ENCODE peak calls at places on chromosomes 13 and 19, in seven cellular contexts. G, T, V, U, Q, D and N are unnamed samples.
A peak's percentile ranks its signal among the peaks of the same experiment; 100 is the strongest.

GRCh38 chr13:35690546-35690945 is 214.1 kb upstream of the MAB21L1 start:
- DNase-seq in G (no peak), T (no peak), V (peak; percentile 41), U (no peak), Q (no peak), D (no peak), N (no peak)

GRCh38 chr19:42516771-42517170 is 11.5 kb downstream of the CEACAM1 start:
- DNase-seq in G (no peak), T (no peak), V (no peak), U (no peak), Q (no peak), D (no peak), N (no peak)

GRCh38 chr13:28655566-28655965 is 3.4 kb upstream of the POMP start:
- DNase-seq in G (no peak), T (peak; percentile 63), V (peak; percentile 80), U (no peak), Q (peak; percentile 48), D (no peak), N (peak; percentile 76)

GRCh38 chr13:18953139-18953930 is 228.3 kb downstream of the TUBA3C start:
- DNase-seq in G (no peak), T (no peak), V (no peak), U (no peak), Q (no peak), D (no peak), N (no peak)

GRCh38 chr13:74868044-74868443 is 613.9 kb downstream of the TBC1D4 start:
- DNase-seq in G (no peak), T (no peak), V (no peak), U (no peak), Q (no peak), D (no peak), N (no peak)

GRCh38 chr13:50672025-50672424 is 171.5 kb downstream of the DLEU7 start:
- DNase-seq in G (no peak), T (no peak), V (no peak), U (no peak), Q (no peak), D (no peak), N (peak; percentile 13)

GRCh38 chr13:37621811-37622361 is 23.3 kb upstream of the POSTN start:
- DNase-seq in G (no peak), T (peak; percentile 79), V (peak; percentile 84), U (no peak), Q (no peak), D (no peak), N (no peak)

GRCh38 chr13:24071423-24072075 is 89.0 kb upstream of the SPATA13 start:
- DNase-seq in G (no peak), T (peak; percentile 54), V (peak; percentile 48), U (no peak), Q (no peak), D (no peak), N (peak; percentile 42)

GRCh38 chr13:33232883-33233282 is 52.7 kb downstream of the STARD13 start:
- DNase-seq in G (no peak), T (no peak), V (no peak), U (no peak), Q (no peak), D (no peak), N (no peak)

GRCh38 chr19:18291590-18292459 is 10.4 kb upstream of the JUND start:
- DNase-seq in G (peak; percentile 81), T (peak; percentile 87), V (peak; percentile 75), U (peak; percentile 88), Q (peak; percentile 94), D (no peak), N (peak; percentile 77)

GRCh38 chr13:60164490-60164889 is 762 bp upstream of the DIAPH3 start:
- DNase-seq in G (no peak), T (no peak), V (peak; percentile 2), U (no peak), Q (peak; percentile 74), D (no peak), N (no peak)

GRCh38 chr19:51458899-51459592 is 792 bp upstream of the SIGLEC8 start:
- DNase-seq in G (no peak), T (no peak), V (no peak), U (no peak), Q (no peak), D (no peak), N (no peak)

GRCh38 chr13:90443268-90443667 is 904.2 kb upstream of the MIR17HG start:
- DNase-seq in G (no peak), T (no peak), V (peak; percentile 9), U (no peak), Q (no peak), D (no peak), N (peak; percentile 16)

GRCh38 chr19:43483281-43483680 is 17.9 kb upstream of the LYPD3 start:
- DNase-seq in G (no peak), T (no peak), V (no peak), U (no peak), Q (no peak), D (no peak), N (peak; percentile 81)

GRCh38 chr13:50448535-50448981 is 394.9 kb downstream of the DLEU7 start:
- DNase-seq in G (no peak), T (no peak), V (no peak), U (no peak), Q (no peak), D (no peak), N (no peak)

GRCh38 chr13:109745702-109746101 is 40.7 kb downstream of the IRS2 start:
- DNase-seq in G (no peak), T (no peak), V (no peak), U (no peak), Q (peak; percentile 34), D (no peak), N (no peak)

GRCh38 chr13:40402931-40403412 is 263.5 kb downstream of the FOXO1 start:
- DNase-seq in G (no peak), T (peak; percentile 40), V (peak; percentile 49), U (no peak), Q (peak; percentile 31), D (no peak), N (no peak)

GRCh38 chr13:22517544-22517943 is 663.2 kb upstream of the SGCG start:
- DNase-seq in G (no peak), T (peak; percentile 17), V (no peak), U (no peak), Q (peak; percentile 9), D (no peak), N (no peak)

GRCh38 chr13:28545583-28546333 is 50.8 kb upstream of the FLT1 start:
- DNase-seq in G (no peak), T (peak; percentile 39), V (no peak), U (no peak), Q (peak; percentile 50), D (no peak), N (peak; percentile 76)

GRCh38 chr19:58009666-58010301 is 7.2 kb upstream of the ZNF606 start:
- DNase-seq in G (peak; percentile 88), T (no peak), V (peak; percentile 63), U (no peak), Q (peak; percentile 93), D (peak; percentile 29), N (peak; percentile 71)

GRCh38 chr19:1223018-1223855 is 14.6 kb downstream of the CBARP start:
- DNase-seq in G (peak; percentile 81), T (no peak), V (peak; percentile 42), U (peak; percentile 80), Q (peak; percentile 74), D (no peak), N (peak; percentile 70)

GRCh38 chr19:2974342-2974932 is 2.9 kb upstream of the TLE6 start:
- DNase-seq in G (no peak), T (peak; percentile 48), V (no peak), U (no peak), Q (no peak), D (no peak), N (peak; percentile 72)

GRCh38 chr19:12749938-12750521 is 1.6 kb upstream of the BEST2 start:
- DNase-seq in G (no peak), T (peak; percentile 42), V (peak; percentile 56), U (no peak), Q (no peak), D (no peak), N (peak; percentile 93)

GRCh38 chr13:98743377-98743776 is 9.1 kb downstream of the SLC15A1 start:
- DNase-seq in G (no peak), T (no peak), V (no peak), U (no peak), Q (no peak), D (no peak), N (no peak)

GRCh38 chr13:91506759-91507158 is 108.3 kb downstream of the GPC5 start:
- DNase-seq in G (no peak), T (no peak), V (no peak), U (no peak), Q (no peak), D (no peak), N (no peak)
- H2AK5ac ChIP-seq in G (no peak overlapping the region), T (no peak overlapping the region), V (no peak overlapping the region), U (no peak overlapping the region), Q (no peak overlapping the region), D (no peak overlapping the region), N (no peak overlapping the region)

DNA sequence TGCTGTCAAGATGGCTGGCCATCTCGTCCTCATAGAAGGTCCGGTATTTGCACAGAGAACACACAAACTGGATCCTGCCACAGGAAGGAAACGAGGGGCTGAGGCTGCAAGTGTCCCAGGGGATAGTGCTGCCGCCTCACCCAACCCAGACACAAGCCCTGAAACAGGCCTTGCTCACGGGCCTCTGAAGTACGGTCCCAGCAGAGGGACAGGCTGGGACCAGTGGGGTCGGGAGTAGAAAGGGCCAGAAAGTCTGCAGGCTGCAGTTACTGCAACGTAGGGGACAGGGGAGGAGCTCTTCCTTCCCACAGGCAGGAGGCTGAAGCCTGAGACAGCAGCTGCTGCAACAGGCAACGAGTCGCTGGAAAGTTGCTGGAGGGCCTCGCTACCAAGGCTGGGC is 18.2 kb upstream of the AKAP8 start:
- DNase-seq in G (no peak), T (no peak), V (no peak), U (no peak), Q (no peak), D (no peak), N (no peak)
- H3K4me2 ChIP-seq in G (no peak overlapping the region), T (no peak overlapping the region), V (no peak overlapping the region), U (no peak overlapping the region), Q (no peak overlapping the region), D (no peak overlapping the region), N (no peak overlapping the region)

DNA sequence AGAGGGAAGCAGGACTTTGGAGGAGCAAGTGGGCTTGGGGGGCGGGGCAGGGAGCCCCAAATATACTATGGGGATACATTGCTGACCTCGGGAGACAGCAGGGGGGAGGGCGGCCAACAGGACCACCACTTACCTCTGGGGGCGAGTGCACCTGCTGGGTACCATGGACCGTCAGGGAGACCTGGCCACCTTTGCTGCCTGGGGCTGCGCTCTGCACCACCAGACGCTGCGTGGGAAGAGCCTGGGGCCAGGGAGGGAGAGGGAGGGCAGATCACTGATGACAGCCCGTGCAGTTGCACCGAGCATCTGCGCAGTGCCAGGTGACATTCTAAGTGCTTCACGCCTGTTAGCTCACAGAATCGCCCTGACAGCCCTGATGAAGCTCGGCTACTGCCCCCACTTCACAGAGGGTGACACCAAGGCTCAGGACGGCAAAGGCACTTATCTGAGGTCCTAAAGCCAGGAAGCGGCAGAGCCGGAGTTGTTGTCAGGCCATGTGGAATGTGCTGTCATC is 24.1 kb downstream of the RFX1 start:
- DNase-seq in G (no peak), T (no peak), V (no peak), U (no peak), Q (no peak), D (no peak), N (no peak)
- H3K79me1 ChIP-seq in G (no peaks in the 10 kb centered on the region), T (peaks cover 2% of the 10 kb centered on the region), V (no peaks in the 10 kb centered on the region), U (no peaks in the 10 kb centered on the region), Q (no peaks in the 10 kb centered on the region), D (peaks cover 10% of the 10 kb centered on the region), N (peaks cover 6% of the 10 kb centered on the region)

DNA sequence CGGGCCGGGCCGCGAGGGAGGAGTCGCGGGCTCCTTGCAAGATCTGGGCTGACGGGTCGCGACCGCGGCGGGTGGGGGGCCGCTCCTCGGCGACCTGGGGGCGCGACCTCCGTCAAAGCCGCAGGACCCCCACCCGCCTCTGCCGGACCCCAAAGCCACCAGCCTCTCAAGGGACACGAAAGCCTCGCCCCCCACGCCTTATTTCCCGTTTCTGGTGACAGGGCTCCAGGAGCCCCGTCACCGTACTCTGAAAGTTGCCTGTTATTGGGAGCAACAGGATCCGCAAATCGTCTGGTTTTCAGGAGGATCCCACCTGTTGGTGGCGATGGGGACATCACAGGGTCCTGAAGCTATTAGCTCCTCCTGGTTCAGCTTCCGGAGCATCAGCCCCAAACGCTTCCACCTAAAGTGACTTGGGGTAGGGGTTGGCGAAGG is 531 bp downstream of the MAU2 start:
- DNase-seq in G (peak; percentile 47), T (peak; percentile 35), V (no peak), U (peak; percentile 53), Q (peak; percentile 85), D (peak; percentile 23), N (peak; percentile 10)
- H2AK5ac ChIP-seq in G (no peak overlapping the region), T (no peak overlapping the region), V (peak overlapping the region; percentile 77), U (no peak overlapping the region), Q (no peak overlapping the region), D (peak overlapping the region; percentile 99), N (peak overlapping the region; percentile 95)